ENCODE peak calls at places on chromosomes 13 and 19, in six cellular contexts. One of them, this sample, is unnamed.

GRCh38 chr19:11435833-11436313 is 438 bp downstream of the PRKCSH start:
- DNase-seq in bronchial epithelial cell: peak
- DNase-seq in BJ: no peak
- DNase-seq in RWPE1: peak
- DNase-seq in Calu3: peak
- DNase-seq in CD14-positive monocyte: no peak
- DNase-seq in this sample: no peak

GRCh38 chr19:58555920-58556632 is 1.2 kb upstream of the CHMP2A start:
- DNase-seq in bronchial epithelial cell: no peak
- DNase-seq in BJ: no peak
- DNase-seq in RWPE1: no peak
- DNase-seq in Calu3: no peak
- DNase-seq in CD14-positive monocyte: peak
- DNase-seq in this sample: no peak

GRCh38 chr19:56660381-56661105 is 11.0 kb downstream of the ZNF835 start:
- DNase-seq in bronchial epithelial cell: no peak
- DNase-seq in BJ: no peak
- DNase-seq in RWPE1: no peak
- DNase-seq in Calu3: no peak
- DNase-seq in CD14-positive monocyte: no peak
- DNase-seq in this sample: peak

GRCh38 chr19:57026476-57026875 is 93.3 kb upstream of the USP29 start:
- DNase-seq in bronchial epithelial cell: no peak
- DNase-seq in BJ: no peak
- DNase-seq in RWPE1: no peak
- DNase-seq in Calu3: no peak
- DNase-seq in CD14-positive monocyte: no peak
- DNase-seq in this sample: no peak

GRCh38 chr13:86051134-86052103 is 252.2 kb upstream of the SLITRK6 start:
- DNase-seq in bronchial epithelial cell: peak
- DNase-seq in BJ: no peak
- DNase-seq in RWPE1: peak
- DNase-seq in Calu3: peak
- DNase-seq in CD14-positive monocyte: no peak
- DNase-seq in this sample: peak

GRCh38 chr19:7575426-7576040 is 20.1 kb upstream of the CAMSAP3 start:
- DNase-seq in bronchial epithelial cell: peak
- DNase-seq in BJ: no peak
- DNase-seq in RWPE1: peak
- DNase-seq in Calu3: no peak
- DNase-seq in CD14-positive monocyte: no peak
- DNase-seq in this sample: peak

GRCh38 chr13:99086869-99087129 is 108.9 kb upstream of the DOCK9 start:
- DNase-seq in bronchial epithelial cell: no peak
- DNase-seq in BJ: no peak
- DNase-seq in RWPE1: peak
- DNase-seq in Calu3: no peak
- DNase-seq in CD14-positive monocyte: no peak
- DNase-seq in this sample: no peak

GRCh38 chr13:91389186-91389585 is 9.2 kb upstream of the GPC5 start:
- DNase-seq in bronchial epithelial cell: peak
- DNase-seq in BJ: no peak
- DNase-seq in RWPE1: no peak
- DNase-seq in Calu3: no peak
- DNase-seq in CD14-positive monocyte: no peak
- DNase-seq in this sample: no peak

GRCh38 chr13:72643339-72643989 is 84.0 kb downstream of the MZT1 start:
- DNase-seq in bronchial epithelial cell: peak
- DNase-seq in BJ: no peak
- DNase-seq in RWPE1: peak
- DNase-seq in Calu3: peak
- DNase-seq in CD14-positive monocyte: no peak
- DNase-seq in this sample: peak

GRCh38 chr19:36060430-36060829 is 5.7 kb downstream of the WDR62 start:
- DNase-seq in bronchial epithelial cell: peak
- DNase-seq in BJ: no peak
- DNase-seq in RWPE1: peak
- DNase-seq in Calu3: peak
- DNase-seq in CD14-positive monocyte: no peak
- DNase-seq in this sample: peak

GRCh38 chr19:3687393-3687773 is 12.9 kb downstream of the PIP5K1C start:
- DNase-seq in bronchial epithelial cell: no peak
- DNase-seq in BJ: no peak
- DNase-seq in RWPE1: no peak
- DNase-seq in Calu3: no peak
- DNase-seq in CD14-positive monocyte: no peak
- DNase-seq in this sample: no peak

GRCh38 chr19:40687525-40688016 is 2.9 kb downstream of the NUMBL start:
- DNase-seq in bronchial epithelial cell: peak
- DNase-seq in BJ: peak
- DNase-seq in RWPE1: no peak
- DNase-seq in Calu3: no peak
- DNase-seq in CD14-positive monocyte: peak
- DNase-seq in this sample: no peak

GRCh38 chr19:6023085-6023682 is 45.2 kb upstream of the RANBP3 start:
- DNase-seq in bronchial epithelial cell: peak
- DNase-seq in BJ: no peak
- DNase-seq in RWPE1: peak
- DNase-seq in Calu3: no peak
- DNase-seq in CD14-positive monocyte: no peak
- DNase-seq in this sample: peak

GRCh38 chr19:30449191-30449590 is 77.0 kb downstream of the ZNF536 start:
- DNase-seq in bronchial epithelial cell: no peak
- DNase-seq in BJ: no peak
- DNase-seq in RWPE1: no peak
- DNase-seq in Calu3: no peak
- DNase-seq in CD14-positive monocyte: no peak
- DNase-seq in this sample: no peak

GRCh38 chr13:98896868-98897144 is 81.1 kb downstream of the DOCK9 start:
- DNase-seq in bronchial epithelial cell: no peak
- DNase-seq in BJ: no peak
- DNase-seq in RWPE1: no peak
- DNase-seq in Calu3: no peak
- DNase-seq in CD14-positive monocyte: no peak
- DNase-seq in this sample: no peak

DNA sequence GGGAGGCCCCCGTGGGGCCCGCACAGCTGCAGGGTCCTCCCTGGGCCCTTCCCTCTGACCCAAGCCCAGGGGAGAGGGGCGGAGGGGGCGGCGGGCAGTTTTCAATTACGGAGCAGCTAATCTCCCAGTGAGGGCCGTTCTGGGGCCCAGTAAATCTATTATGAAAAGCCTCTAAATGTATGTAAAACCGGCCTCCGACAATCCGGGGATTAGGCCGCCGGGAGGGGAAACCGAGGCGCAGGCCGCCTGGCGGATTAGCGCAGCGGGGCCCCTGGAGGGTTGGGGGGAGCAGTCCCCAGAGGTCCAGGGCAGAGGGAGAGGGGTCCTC is 25.1 kb downstream of the EFNA2 start:
- DNase-seq in bronchial epithelial cell: no peak
- DNase-seq in BJ: no peak
- DNase-seq in RWPE1: no peak
- DNase-seq in Calu3: no peak
- DNase-seq in CD14-positive monocyte: no peak
- DNase-seq in this sample: no peak
- TF ChIP-seq CTCF in bronchial epithelial cell: no peak
- TF ChIP-seq CTCF in BJ: no peak
- TF ChIP-seq CTCF in RWPE1: no peak
- TF ChIP-seq CTCF in Calu3: no peak
- TF ChIP-seq CTCF in CD14-positive monocyte: no peak
- TF ChIP-seq CTCF in this sample: no peak

GRCh38 chr13:110702089-110702488 is 3.8 kb downstream of the CARS2 start:
- DNase-seq in bronchial epithelial cell: no peak
- DNase-seq in BJ: no peak
- DNase-seq in RWPE1: no peak
- DNase-seq in Calu3: no peak
- DNase-seq in CD14-positive monocyte: no peak
- DNase-seq in this sample: no peak

GRCh38 chr13:110706570-110707378 is 858 bp upstream of the CARS2 start:
- DNase-seq in bronchial epithelial cell: no peak
- DNase-seq in BJ: no peak
- DNase-seq in RWPE1: no peak
- DNase-seq in Calu3: no peak
- DNase-seq in CD14-positive monocyte: no peak
- DNase-seq in this sample: no peak

GRCh38 chr13:110702591-110703526 is 3.1 kb downstream of the CARS2 start:
- DNase-seq in bronchial epithelial cell: peak
- DNase-seq in BJ: no peak
- DNase-seq in RWPE1: no peak
- DNase-seq in Calu3: no peak
- DNase-seq in CD14-positive monocyte: no peak
- DNase-seq in this sample: no peak

GRCh38 chr13:110705356-110705825 is 525 bp downstream of the CARS2 start:
- DNase-seq in bronchial epithelial cell: no peak
- DNase-seq in BJ: no peak
- DNase-seq in RWPE1: no peak
- DNase-seq in Calu3: no peak
- DNase-seq in CD14-positive monocyte: no peak
- DNase-seq in this sample: peak

DNA sequence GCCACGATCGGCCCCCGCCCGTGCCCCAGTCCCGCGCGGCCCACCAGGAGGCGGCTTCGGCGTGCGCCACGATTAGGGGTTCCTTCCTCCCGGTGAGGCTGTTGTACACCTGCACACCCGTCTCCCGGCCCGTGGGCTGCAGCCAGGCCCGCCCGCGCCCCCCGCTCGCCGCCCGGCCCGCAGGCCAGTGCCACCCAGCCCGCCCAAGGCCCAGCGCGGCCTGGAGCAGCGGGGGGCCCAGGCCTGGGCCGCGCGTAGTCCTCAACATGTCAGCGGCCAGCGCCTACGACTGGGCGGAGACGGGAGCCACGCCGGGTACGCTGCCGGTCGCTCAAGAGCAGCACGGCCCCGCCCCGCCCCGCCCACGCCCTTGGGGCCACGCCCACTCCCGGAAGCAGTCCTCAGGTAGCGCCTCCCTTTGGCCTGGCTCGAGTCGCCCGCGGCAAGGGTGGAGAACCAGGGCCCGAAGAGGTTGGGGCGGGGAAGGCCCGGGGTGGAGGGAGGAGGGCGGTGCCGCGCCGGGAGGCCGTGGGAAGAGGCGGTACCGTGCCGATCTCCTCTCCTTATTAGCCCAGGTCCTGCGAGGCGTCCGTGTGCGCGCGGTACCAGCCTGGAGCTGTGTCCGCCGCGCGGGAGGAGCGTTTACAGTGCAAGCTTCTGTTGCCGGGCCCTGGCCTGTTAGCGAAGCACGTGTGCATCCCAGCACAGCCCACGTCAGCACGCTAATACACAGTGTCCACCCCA is at the start of gene CARS2:
- DNase-seq in bronchial epithelial cell: peak
- DNase-seq in BJ: peak
- DNase-seq in RWPE1: peak
- DNase-seq in Calu3: peak
- DNase-seq in CD14-positive monocyte: peak
- DNase-seq in this sample: peak
- TF ChIP-seq CTCF in bronchial epithelial cell: peak
- TF ChIP-seq CTCF in BJ: peak
- TF ChIP-seq CTCF in RWPE1: no peak
- TF ChIP-seq CTCF in Calu3: no peak
- TF ChIP-seq CTCF in CD14-positive monocyte: no peak
- TF ChIP-seq CTCF in this sample: no peak

GRCh38 chr13:33058816-33059215 is 42.6 kb downstream of the KL start:
- DNase-seq in bronchial epithelial cell: no peak
- DNase-seq in BJ: no peak
- DNase-seq in RWPE1: no peak
- DNase-seq in Calu3: no peak
- DNase-seq in CD14-positive monocyte: no peak
- DNase-seq in this sample: no peak

GRCh38 chr13:33060815-33061214 is 44.6 kb downstream of the KL start:
- DNase-seq in bronchial epithelial cell: no peak
- DNase-seq in BJ: no peak
- DNase-seq in RWPE1: no peak
- DNase-seq in Calu3: no peak
- DNase-seq in CD14-positive monocyte: no peak
- DNase-seq in this sample: no peak

GRCh38 chr13:33053397-33054066 is 37.3 kb downstream of the KL start:
- DNase-seq in bronchial epithelial cell: no peak
- DNase-seq in BJ: no peak
- DNase-seq in RWPE1: no peak
- DNase-seq in Calu3: no peak
- DNase-seq in CD14-positive monocyte: no peak
- DNase-seq in this sample: no peak

GRCh38 chr13:33052446-33052845 is 36.2 kb downstream of the KL start:
- DNase-seq in bronchial epithelial cell: no peak
- DNase-seq in BJ: no peak
- DNase-seq in RWPE1: no peak
- DNase-seq in Calu3: no peak
- DNase-seq in CD14-positive monocyte: no peak
- DNase-seq in this sample: no peak

DNA sequence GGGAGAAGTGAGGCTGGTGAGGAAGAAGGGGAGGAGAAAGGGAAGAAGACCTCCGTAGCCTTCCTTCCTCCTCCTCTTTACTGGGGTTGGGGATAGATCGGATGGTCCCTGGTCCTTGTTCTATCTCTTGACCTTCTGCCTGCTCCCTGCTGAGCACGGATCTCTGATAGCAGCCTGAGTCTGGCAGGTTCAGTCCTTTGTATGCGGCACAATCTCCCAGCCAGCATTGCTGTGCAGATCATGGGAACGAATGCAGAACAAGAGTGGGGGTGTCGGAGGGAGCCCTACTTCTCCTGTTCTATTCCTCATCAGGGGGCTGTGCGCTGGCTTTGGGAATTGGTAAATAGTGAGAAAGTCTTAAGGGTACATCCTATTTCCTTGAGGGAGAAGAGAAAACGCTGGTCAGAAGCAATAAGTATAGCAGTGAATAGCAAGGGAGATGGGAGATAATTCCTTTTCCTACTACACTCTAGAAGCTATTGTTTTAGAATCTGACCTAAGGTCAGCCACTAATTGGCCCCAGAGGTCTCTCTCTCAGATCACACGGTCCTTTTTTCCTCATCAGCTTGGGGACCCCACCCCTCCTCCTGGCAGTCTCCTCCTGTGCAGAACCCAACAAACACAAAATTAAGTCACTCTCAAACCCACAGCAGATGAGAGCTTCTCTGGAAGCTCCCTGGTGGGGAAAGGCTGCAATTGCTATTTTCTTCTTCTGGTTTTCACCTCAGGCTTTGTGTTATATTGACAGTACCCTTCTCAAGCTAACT is 41.0 kb downstream of the KL start:
- DNase-seq in bronchial epithelial cell: peak
- DNase-seq in BJ: no peak
- DNase-seq in RWPE1: no peak
- DNase-seq in Calu3: no peak
- DNase-seq in CD14-positive monocyte: no peak
- DNase-seq in this sample: peak
- TF ChIP-seq CTCF in bronchial epithelial cell: peak
- TF ChIP-seq CTCF in BJ: peak
- TF ChIP-seq CTCF in RWPE1: no peak
- TF ChIP-seq CTCF in Calu3: no peak
- TF ChIP-seq CTCF in CD14-positive monocyte: peak
- TF ChIP-seq CTCF in this sample: peak

DNA sequence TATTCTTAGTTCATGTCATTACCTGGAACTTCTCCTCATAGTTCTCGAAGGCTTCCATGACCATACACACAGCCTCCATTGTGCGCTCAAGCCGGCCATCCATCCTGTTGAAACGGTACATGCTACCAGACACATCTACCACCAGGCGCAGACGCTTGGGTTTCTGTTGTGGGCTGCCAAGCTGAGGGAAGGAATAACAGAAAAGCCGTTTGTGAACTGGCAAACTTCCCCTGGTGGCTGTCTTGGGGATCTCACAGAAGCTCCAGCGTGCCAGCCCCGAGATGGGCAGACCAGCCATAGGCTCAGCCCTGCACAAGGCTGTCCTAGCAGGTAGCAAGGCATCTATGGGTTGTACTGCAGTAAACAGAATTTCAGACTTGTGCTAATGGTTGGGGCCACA is 130.1 kb downstream of the RGCC start:
- DNase-seq in bronchial epithelial cell: no peak
- DNase-seq in BJ: no peak
- DNase-seq in RWPE1: no peak
- DNase-seq in Calu3: no peak
- DNase-seq in CD14-positive monocyte: no peak
- DNase-seq in this sample: no peak
- TF ChIP-seq CTCF in bronchial epithelial cell: no peak
- TF ChIP-seq CTCF in BJ: no peak
- TF ChIP-seq CTCF in RWPE1: no peak
- TF ChIP-seq CTCF in Calu3: no peak
- TF ChIP-seq CTCF in CD14-positive monocyte: no peak
- TF ChIP-seq CTCF in this sample: no peak